ENCODE peak calls at places on chromosomes 4 and X, in five cellular contexts. Z, H, X, E and L are unnamed samples.

GRCh38 chr4:84944952-84945351 is 21.5 kb downstream of the WDFY3 start:
- DNase-seq in Z (no peak), E (no peak), X (peak), H (no peak), L (no peak)

GRCh38 chr4:165207431-165208321 is at the start of gene KLHL2:
- DNase-seq in Z (peak), E (no peak), H (no peak), X (peak), L (peak)

GRCh38 chrX:149497626-149498025 is 7.5 kb downstream of the IDS start:
- DNase-seq in Z (no peak), H (no peak), X (no peak), E (no peak), L (no peak)

GRCh38 chrX:135081695-135082094 is 29.8 kb upstream of the RTL8A start:
- DNase-seq in Z (no peak), H (no peak), E (no peak), X (no peak), L (no peak)

GRCh38 chr4:41060352-41061318 is 153.7 kb downstream of the APBB2 start:
- DNase-seq in Z (no peak), X (no peak), H (no peak), E (no peak), L (no peak)

GRCh38 chrX:97524997-97525396 is 641.3 kb downstream of the RPA4 start:
- DNase-seq in Z (no peak), E (no peak), H (no peak), X (no peak), L (no peak)

GRCh38 chrX:131792789-131793462 is 230.2 kb upstream of the STK26 start:
- DNase-seq in H (no peak), X (no peak), Z (no peak), E (peak), L (no peak)

GRCh38 chr4:104205116-104205515 is 289.6 kb downstream of the CXXC4 start:
- DNase-seq in Z (no peak), X (no peak), E (no peak), H (no peak), L (no peak)

GRCh38 chr4:174038481-174038880 is 245.0 kb downstream of the FBXO8 start:
- DNase-seq in Z (no peak), X (no peak), E (no peak), H (no peak), L (no peak)

GRCh38 chr4:23746672-23747071 is 143.2 kb downstream of the PPARGC1A start:
- DNase-seq in Z (no peak), X (no peak), H (no peak), E (no peak), L (no peak)

GRCh38 chrX:37755073-37755472 is 24.8 kb upstream of the CYBB start:
- DNase-seq in Z (no peak), H (no peak), E (peak), X (no peak), L (no peak)

GRCh38 chr4:147078875-147079658 is 133.4 kb upstream of the TTC29 start:
- DNase-seq in H (no peak), X (no peak), E (no peak), Z (no peak), L (no peak)

GRCh38 chrX:153557618-153558017 is 40.2 kb downstream of the ATP2B3 start:
- DNase-seq in X (no peak), H (no peak), E (no peak), Z (no peak), L (no peak)

GRCh38 chrX:110944793-110945466 is 149.3 kb upstream of the CHRDL1 start:
- DNase-seq in X (no peak), Z (no peak), E (no peak), H (no peak), L (peak)

GRCh38 chr4:95580226-95580625 is 31.5 kb upstream of the UNC5C start:
- DNase-seq in H (no peak), X (no peak), E (no peak), Z (no peak), L (peak)

GRCh38 chr4:38664704-38665401 is 854 bp downstream of the KLF3 start:
- DNase-seq in Z (no peak), H (no peak), E (no peak), X (peak), L (peak)

GRCh38 chr4:8191136-8191747 is 7.8 kb upstream of the SH3TC1 start:
- DNase-seq in Z (peak), X (peak), E (peak), H (peak), L (no peak)

GRCh38 chr4:76108467-76109181 is 34.1 kb downstream of the ART3 start:
- DNase-seq in Z (no peak), H (no peak), E (no peak), X (peak), L (peak)

GRCh38 chr4:84324850-84325249 is 174.2 kb downstream of the NKX6-1 start:
- DNase-seq in H (no peak), Z (no peak), E (no peak), X (no peak), L (no peak)

GRCh38 chr4:117691572-117692351 is 342.5 kb upstream of the NDST3 start:
- DNase-seq in E (no peak), X (no peak), Z (no peak), H (no peak), L (peak)

GRCh38 chr4:126071346-126072333 is 756.9 kb downstream of the FAT4 start:
- DNase-seq in E (no peak), X (peak), Z (no peak), H (no peak), L (no peak)

GRCh38 chr4:20254517-20255250 is 3.0 kb downstream of the SLIT2 start:
- DNase-seq in X (no peak), H (no peak), E (no peak), Z (no peak), L (peak)
- TF ChIP-seq EZH2 in X (no peak), H (no peak), E (no peak), Z (no peak), L (peak)

GRCh38 chr4:164039482-164039881 is 545.0 kb downstream of the TMA16 start:
- DNase-seq in H (no peak), X (no peak), Z (no peak), E (no peak), L (no peak)
- TF ChIP-seq REST in H (no peak), X (no peak), Z (no peak), E (no peak), L (no peak)

DNA sequence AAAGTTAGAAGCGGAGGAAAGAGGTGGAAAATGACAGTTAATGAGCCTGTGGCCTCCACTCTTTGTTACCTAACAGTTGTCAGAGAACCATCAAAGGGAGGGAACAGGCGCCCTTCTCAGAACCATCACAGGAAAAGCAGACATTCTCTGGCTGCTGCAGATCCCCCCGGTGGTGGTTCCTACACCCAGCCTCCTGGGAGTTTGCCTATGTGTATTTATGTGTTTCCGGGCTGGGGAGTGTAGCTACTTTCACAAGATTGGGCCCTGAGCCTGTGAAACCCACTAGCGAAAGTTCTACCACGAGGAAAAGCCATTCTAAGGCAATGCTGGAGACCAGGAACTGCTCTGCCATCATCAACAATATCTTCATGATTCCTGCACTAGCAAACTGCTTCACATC is 52.7 kb upstream of the BCOR start:
- DNase-seq in Z (no peak), H (no peak), X (no peak), E (no peak), L (peak)
- TF ChIP-seq EZH2 in Z (no peak), H (no peak), X (no peak), E (no peak), L (no peak)

GRCh38 chr4:151681085-151681484 is 79.7 kb downstream of the GATB start:
- DNase-seq in Z (no peak), H (no peak), X (no peak), E (no peak), L (no peak)

GRCh38 chr4:151677193-151677592 is 83.6 kb downstream of the GATB start:
- DNase-seq in X (no peak), E (no peak), H (no peak), Z (no peak), L (no peak)

GRCh38 chr4:151676301-151676700 is 84.5 kb downstream of the GATB start:
- DNase-seq in X (no peak), E (no peak), Z (no peak), H (peak), L (no peak)

GRCh38 chr4:151678048-151678853 is 82.6 kb downstream of the GATB start:
- DNase-seq in E (no peak), H (no peak), Z (no peak), X (no peak), L (no peak)

GRCh38 chr4:151679247-151679646 is 81.6 kb downstream of the GATB start:
- DNase-seq in X (no peak), E (no peak), Z (no peak), H (no peak), L (peak)
- TF ChIP-seq REST in X (no peak), E (no peak), Z (no peak), H (no peak), L (no peak)

GRCh38 chr4:74364649-74365491 is at the start of gene EREG:
- DNase-seq in E (no peak), X (no peak), H (peak), Z (peak), L (peak)
- TF ChIP-seq EZH2 in E (no peak), X (no peak), H (no peak), Z (no peak), L (no peak)

DNA sequence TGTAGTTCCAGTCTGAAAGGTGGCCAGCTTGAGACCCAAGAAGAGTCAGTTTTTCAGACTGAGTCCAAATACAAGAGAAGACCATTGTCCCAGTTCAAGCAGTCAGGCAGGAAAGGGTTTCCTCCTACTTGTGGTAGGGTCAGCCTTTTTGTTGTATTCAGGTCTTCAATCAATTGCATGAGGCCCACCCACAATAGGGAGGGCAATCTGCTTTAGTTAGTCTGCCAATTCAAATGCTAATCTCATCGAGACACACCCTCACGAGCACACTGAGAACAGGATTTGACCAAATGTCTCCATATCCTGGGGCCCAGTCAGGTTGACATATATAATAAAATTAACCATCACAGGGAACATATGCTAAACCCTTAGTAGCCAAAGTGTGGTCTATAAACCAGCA is 75.3 kb upstream of the FRMPD3 start:
- DNase-seq in E (no peak), X (no peak), Z (no peak), H (no peak), L (peak)
- TF ChIP-seq REST in E (no peak), X (no peak), Z (no peak), H (no peak), L (no peak)